ENCODE peak calls at places on chromosomes 12 and 14, in four cellular contexts. X is K562, R is HL-60, O is GM12878. E is an unnamed sample.
A peak's percentile ranks its signal among the peaks of the same experiment; 100 is the strongest.

GRCh38 chr12:68455676-68456345 is 123.6 kb upstream of the MDM1 start:
- DNase-seq in X (no peak), R (peak; percentile 39), O (no peak), E (no peak)

GRCh38 chr14:93009471-93010117 is 86.6 kb downstream of the CHGA start:
- DNase-seq in X (no peak), R (no peak), O (no peak), E (no peak)

GRCh38 chr14:52844262-52845060 is 53.1 kb upstream of the GNPNAT1 start:
- DNase-seq in X (no peak), R (no peak), O (no peak), E (no peak)

GRCh38 chr14:39029789-39030188 is 73.2 kb downstream of the SEC23A start:
- DNase-seq in X (no peak), R (no peak), O (no peak), E (no peak)

GRCh38 chr12:123763093-123763492 is 992 bp downstream of the DNAH10 start:
- DNase-seq in X (no peak), R (no peak), O (no peak), E (no peak)

GRCh38 chr12:104573-105081 is 38.1 kb downstream of the IQSEC3 start:
- DNase-seq in X (no peak), R (peak; percentile 34), O (no peak), E (no peak)

GRCh38 chr12:75923964-75924666 is 107.5 kb downstream of the PHLDA1 start:
- DNase-seq in X (no peak), R (no peak), O (no peak), E (no peak)

GRCh38 chr14:71060795-71061455 is 153.7 kb downstream of the PCNX1 start:
- DNase-seq in X (no peak), R (no peak), O (no peak), E (no peak)

GRCh38 chr14:58167057-58167456 is 15.0 kb upstream of the ARMH4 start:
- DNase-seq in X (no peak), R (no peak), O (no peak), E (no peak)

GRCh38 chr12:99670635-99671034 is 23.1 kb downstream of the GARIN6 start:
- DNase-seq in X (no peak), R (no peak), O (no peak), E (no peak)

GRCh38 chr14:102088012-102088792 is 1.4 kb upstream of the HSP90AA1 start:
- DNase-seq in X (peak; percentile 53), R (peak; percentile 89), O (peak; percentile 21), E (peak; percentile 57)

GRCh38 chr14:92340938-92341337 is 18.0 kb downstream of the SLC24A4 start:
- DNase-seq in X (no peak), R (no peak), O (no peak), E (no peak)

GRCh38 chr14:64654072-64654899 is 49.9 kb upstream of the PLEKHG3 start:
- DNase-seq in X (no peak), R (peak; percentile 60), O (peak; percentile 27), E (no peak)

GRCh38 chr12:124559182-124560017 is 8.0 kb downstream of the NCOR2 start:
- DNase-seq in X (no peak), R (no peak), O (no peak), E (no peak)

GRCh38 chr14:71070169-71070568 is 162.9 kb downstream of the PCNX1 start:
- DNase-seq in X (no peak), R (no peak), O (no peak), E (no peak)

GRCh38 chr12:75728826-75729225 is 217.4 kb upstream of the KRR1 start:
- DNase-seq in X (no peak), R (no peak), O (no peak), E (no peak)

GRCh38 chr14:31269599-31270195 is 62.1 kb upstream of the HECTD1 start:
- DNase-seq in X (no peak), R (no peak), O (no peak), E (no peak)

GRCh38 chr12:95212576-95212975 is 4.7 kb downstream of the FGD6 start:
- DNase-seq in X (no peak), R (no peak), O (no peak), E (no peak)

GRCh38 chr14:21042918-21043317 is 756 bp downstream of the RNASE7 start:
- DNase-seq in X (no peak), R (no peak), O (no peak), E (no peak)

GRCh38 chr14:24605435-24606190 is 3.9 kb downstream of the GZMH start:
- DNase-seq in X (peak; percentile 40), R (peak; percentile 73), O (no peak), E (peak; percentile 46)

GRCh38 chr12:109538191-109538863 is 35.0 kb downstream of the MMAB start:
- DNase-seq in X (no peak), R (no peak), O (no peak), E (no peak)

GRCh38 chr12:112907415-112908157 is 824 bp downstream of the OAS1 start:
- DNase-seq in X (no peak), R (peak; percentile 15), O (peak; percentile 59), E (no peak)

GRCh38 chr12:3743803-3744202 is 9.1 kb downstream of the CRACR2A start:
- DNase-seq in X (no peak), R (no peak), O (peak; percentile 39), E (no peak)
- TF ChIP-seq SPI1 in X (no peak), R (no peak), O (no peak), E (no peak)

DNA sequence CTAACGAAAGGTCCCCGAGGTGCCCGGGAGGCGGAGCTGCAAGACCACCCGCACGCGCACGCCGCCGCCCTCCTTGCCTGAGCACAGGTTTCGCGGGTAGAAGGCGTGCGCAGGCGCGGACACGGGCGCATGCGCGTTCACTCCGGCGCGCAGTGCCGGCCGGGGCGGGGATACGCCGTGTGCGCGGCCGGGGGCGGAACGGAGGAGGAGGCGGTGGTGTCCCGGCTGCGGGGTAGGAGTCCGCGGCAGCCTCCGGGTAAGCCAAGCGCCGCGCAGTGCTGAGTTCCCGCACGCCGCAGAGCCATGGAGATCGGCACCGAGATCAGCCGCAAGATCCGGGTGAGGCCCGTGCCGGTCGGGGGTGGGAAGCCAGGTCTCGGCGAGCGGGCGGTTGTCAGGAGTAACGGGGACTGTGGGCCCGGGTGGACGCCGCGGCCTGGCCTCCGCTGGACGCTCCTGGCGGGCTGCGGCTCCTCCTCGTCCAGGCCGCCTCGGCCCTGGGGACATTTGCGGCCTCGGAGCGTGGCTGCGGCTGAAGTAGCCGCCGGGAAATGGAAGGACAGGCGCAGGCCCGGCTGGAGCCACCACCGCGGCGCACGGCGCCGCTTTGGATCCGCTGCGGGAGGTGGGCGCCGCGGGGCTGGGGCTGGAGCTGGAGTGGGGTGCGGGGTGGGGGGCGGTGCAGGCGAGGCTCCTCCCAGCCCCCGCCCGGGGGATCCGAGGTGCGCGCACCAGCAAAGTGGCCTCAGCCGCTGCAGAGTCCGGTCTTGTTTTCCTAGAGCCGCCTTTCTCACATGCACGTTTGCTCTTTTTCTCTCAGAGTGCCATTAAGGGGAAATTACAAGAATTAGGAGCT is at the start of gene ZC3H14:
- DNase-seq in X (peak; percentile 86), R (peak; percentile 78), O (peak; percentile 71), E (peak; percentile 90)
- TF ChIP-seq SPI1 in X (no peak), R (no peak), O (no peak), E (no peak)

GRCh38 chr14:99758121-99758871 is 34.9 kb upstream of the EML1 start:
- DNase-seq in X (no peak), R (no peak), O (no peak), E (no peak)

GRCh38 chr14:99757331-99758070 is 35.7 kb upstream of the EML1 start:
- DNase-seq in X (no peak), R (no peak), O (no peak), E (no peak)

GRCh38 chr14:99759546-99759925 is 33.7 kb upstream of the EML1 start:
- DNase-seq in X (no peak), R (no peak), O (no peak), E (no peak)

GRCh38 chr14:99760817-99761216 is 32.4 kb upstream of the EML1 start:
- DNase-seq in X (no peak), R (no peak), O (no peak), E (no peak)

DNA sequence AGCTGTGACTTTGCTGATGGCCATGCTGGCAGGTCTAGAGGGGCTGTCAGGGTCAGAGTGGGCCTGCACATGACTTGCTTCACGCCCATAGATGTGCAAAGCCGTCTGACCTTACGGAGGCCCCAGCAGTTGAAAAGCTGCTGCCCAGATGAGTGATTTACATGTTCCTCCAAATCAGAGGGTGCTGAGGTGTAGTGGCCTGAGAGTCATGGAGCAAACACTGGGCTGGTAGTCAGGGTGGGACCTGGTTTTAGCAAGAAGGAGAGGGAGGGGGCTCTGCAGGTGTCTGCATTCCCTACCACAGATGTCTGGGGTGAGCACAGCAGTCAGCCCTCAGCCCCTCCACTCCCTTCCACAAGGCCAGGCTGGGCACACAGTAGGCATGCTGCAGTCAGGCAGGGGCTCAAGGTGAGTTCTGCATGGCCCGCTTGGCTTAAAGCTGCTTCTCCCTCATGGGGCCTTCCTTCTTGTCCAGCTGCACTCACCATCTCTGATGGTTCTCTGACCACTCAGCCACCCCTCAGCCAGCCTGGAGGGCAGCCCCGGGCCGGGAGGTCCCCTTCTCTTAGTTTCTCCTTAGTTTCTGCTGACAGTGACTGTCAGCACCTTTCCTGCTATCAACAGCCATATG is 34.2 kb upstream of the EML1 start:
- DNase-seq in X (no peak), R (no peak), O (no peak), E (no peak)
- TF ChIP-seq SPI1 in X (no peak), R (no peak), O (no peak), E (no peak)

DNA sequence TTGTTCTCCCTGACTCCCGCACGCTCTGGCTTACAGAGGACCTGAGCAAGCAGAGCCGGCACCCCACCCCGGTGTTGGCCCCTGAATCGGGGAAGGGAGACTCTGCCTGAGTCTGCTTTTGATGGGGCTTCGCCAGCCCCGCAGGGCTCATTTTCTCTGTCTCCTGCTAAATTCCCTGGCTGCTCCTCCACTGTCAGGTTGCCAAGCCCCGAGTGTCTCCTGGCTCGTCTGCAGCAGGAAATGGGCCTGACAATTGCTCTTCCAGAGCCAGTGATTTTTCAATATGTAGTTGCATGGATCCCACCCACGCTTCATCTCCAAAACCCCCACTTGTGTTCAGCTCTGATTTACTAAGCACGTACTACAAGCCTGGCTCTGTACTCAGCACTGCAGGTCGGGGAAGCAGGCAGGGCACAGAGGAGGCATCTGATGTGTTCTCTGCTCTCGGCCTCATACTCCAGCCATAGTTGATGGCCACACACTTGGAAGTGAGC is 126.2 kb downstream of the SLC38A6 start:
- DNase-seq in X (no peak), R (no peak), O (no peak), E (no peak)
- TF ChIP-seq SPI1 in X (no peak), R (no peak), O (no peak), E (no peak)

GRCh38 chr14:60245316-60246177 is 3.5 kb upstream of the PPM1A start:
- DNase-seq in X (peak; percentile 6), R (no peak), O (no peak), E (no peak)
- TF ChIP-seq SPI1 in X (no peak), R (peak; percentile 78), O (no peak), E (no peak)

E was measured in GM12891.